ENCODE peak calls at places on chromosomes 13 and 19, in six cellular contexts. O, J, V, I, L and U are unnamed samples.

GRCh38 chr19:7373862-7374261 is 25.1 kb downstream of the ARHGEF18 start:
- DNase-seq in V (no peak), J (no peak), L (peak; percentile 62), O (no peak), I (no peak), U (no peak)

GRCh38 chr13:36783883-36784282 is 35.1 kb upstream of the RFXAP start:
- DNase-seq in O (no peak), V (no peak), J (no peak), L (no peak), I (no peak), U (no peak)

GRCh38 chr13:79541426-79542049 is 60.6 kb downstream of the NDFIP2 start:
- DNase-seq in L (peak; percentile 56), J (no peak), I (no peak), V (peak; percentile 16), O (peak; percentile 19), U (no peak)

GRCh38 chr13:53112522-53112921 is 83.9 kb downstream of the OLFM4 start:
- DNase-seq in J (no peak), O (peak; percentile 67), I (no peak), V (no peak), L (no peak), U (no peak)

GRCh38 chr13:45784755-45785675 is 66.5 kb downstream of the SIAH3 start:
- DNase-seq in J (no peak), L (no peak), V (peak; percentile 26), O (no peak), I (no peak), U (no peak)

GRCh38 chr19:14516746-14517438 is 1.3 kb downstream of the DNAJB1 start:
- DNase-seq in L (no peak), O (no peak), I (no peak), V (no peak), J (no peak), U (peak; percentile 38)

GRCh38 chr13:113669871-113670341 is 2.9 kb downstream of the GRK1 start:
- DNase-seq in J (no peak), V (no peak), O (no peak), L (no peak), I (no peak), U (peak; percentile 1)

GRCh38 chr13:113033054-113033453 is 64.0 kb downstream of the MCF2L start:
- DNase-seq in L (no peak), V (no peak), J (no peak), I (no peak), O (no peak), U (no peak)

GRCh38 chr19:3687774-3688706 is 12.2 kb downstream of the PIP5K1C start:
- DNase-seq in J (no peak), O (peak; percentile 30), V (no peak), L (no peak), I (peak; percentile 46), U (peak; percentile 65)

GRCh38 chr19:55087542-55087935 is 11.9 kb downstream of the EPS8L1 start:
- DNase-seq in I (no peak), L (no peak), O (peak; percentile 37), V (no peak), J (no peak), U (no peak)

GRCh38 chr19:47564081-47564480 is 8.9 kb downstream of the ZNF541 start:
- DNase-seq in O (no peak), I (no peak), V (no peak), L (no peak), J (no peak), U (peak; percentile 69)

GRCh38 chr19:35025969-35026368 is 4.3 kb upstream of the SCN1B start:
- DNase-seq in O (no peak), I (no peak), L (no peak), V (no peak), J (no peak), U (no peak)

GRCh38 chr13:74087304-74087703 is 46.9 kb downstream of the KLF12 start:
- DNase-seq in I (no peak), O (no peak), J (no peak), L (no peak), V (no peak), U (no peak)

GRCh38 chr19:49801966-49802661 is 11.0 kb downstream of the FUZ start:
- DNase-seq in I (no peak), V (peak; percentile 84), O (no peak), J (peak; percentile 93), L (no peak), U (peak; percentile 81)

GRCh38 chr19:38915329-38916321 is 3.6 kb upstream of the CCER2 start:
- DNase-seq in J (no peak), V (no peak), L (no peak), O (no peak), I (no peak), U (no peak)

GRCh38 chr13:113091211-113091771 is 14.3 kb upstream of the F7 start:
- DNase-seq in O (no peak), I (no peak), L (no peak), V (no peak), J (no peak), U (no peak)

GRCh38 chr13:27619711-27620376 is 485 bp downstream of the LNX2 start:
- DNase-seq in V (no peak), I (peak; percentile 45), J (no peak), O (no peak), L (no peak), U (no peak)

GRCh38 chr13:67792151-67792665 is 562.1 kb upstream of the PCDH9 start:
- DNase-seq in J (no peak), I (no peak), L (no peak), O (no peak), V (no peak), U (no peak)

GRCh38 chr13:25117312-25117711 is 21.4 kb downstream of the PABPC3 start:
- DNase-seq in J (no peak), V (no peak), O (no peak), L (no peak), I (no peak), U (no peak)

GRCh38 chr13:30708541-30708940 is 26.8 kb upstream of the ALOX5AP start:
- DNase-seq in I (no peak), V (no peak), J (no peak), O (no peak), L (no peak), U (no peak)

GRCh38 chr13:40479196-40479845 is 187.1 kb downstream of the FOXO1 start:
- DNase-seq in I (no peak), V (no peak), O (no peak), J (peak; percentile 53), L (no peak), U (no peak)

GRCh38 chr13:29908411-29908810 is 58.0 kb upstream of the UBL3 start:
- DNase-seq in O (no peak), V (no peak), I (no peak), J (no peak), L (no peak), U (no peak)

GRCh38 chr19:46579286-46579944 is 21.7 kb upstream of the CALM3 start:
- DNase-seq in O (no peak), L (no peak), J (peak; percentile 32), I (no peak), V (no peak), U (no peak)

GRCh38 chr19:31676271-31677004 is 327.2 kb upstream of the TSHZ3 start:
- DNase-seq in L (no peak), I (no peak), O (no peak), V (no peak), J (no peak), U (no peak)

GRCh38 chr13:33132644-33133440 is 116.6 kb downstream of the KL start:
- DNase-seq in O (no peak), V (no peak), J (no peak), L (no peak), I (no peak), U (no peak)

GRCh38 chr19:31179471-31179852 is 169.8 kb downstream of the TSHZ3 start:
- DNase-seq in J (no peak), L (no peak), V (no peak), O (no peak), I (no peak), U (no peak)

GRCh38 chr19:36489920-36490415 is 607 bp upstream of the ZNF566 start:
- DNase-seq in O (peak; percentile 96), J (no peak), V (peak; percentile 75), I (peak; percentile 70), L (no peak), U (peak; percentile 83)

GRCh38 chr13:110902370-110902769 is 12.5 kb downstream of the ANKRD10 start:
- DNase-seq in I (no peak), L (no peak), O (no peak), V (no peak), J (no peak), U (no peak)

GRCh38 chr19:39362682-39363657 is 20.7 kb downstream of the SAMD4B start:
- DNase-seq in V (peak; percentile 51), J (no peak), O (no peak), L (no peak), I (no peak), U (no peak)

GRCh38 chr13:30904043-30904442 is 2.0 kb upstream of the MEDAG start:
- DNase-seq in I (no peak), L (no peak), O (no peak), J (no peak), V (no peak), U (no peak)

GRCh38 chr19:8615813-8616596 is 5.5 kb upstream of the ADAMTS10 start:
- DNase-seq in J (peak; percentile 20), L (peak; percentile 60), O (peak; percentile 3), I (peak; percentile 59), V (no peak), U (peak; percentile 48)

GRCh38 chr13:112690242-112690943 is 555 bp downstream of the ATP11A start:
- DNase-seq in I (peak; percentile 33), V (no peak), L (no peak), J (peak; percentile 35), O (peak; percentile 72), U (no peak)

GRCh38 chr19:48991823-48992570 is 1.1 kb downstream of the GYS1 start:
- DNase-seq in V (peak; percentile 53), J (no peak), I (no peak), L (no peak), O (no peak), U (peak; percentile 75)

GRCh38 chr19:4566402-4567051 is 7.0 kb upstream of the SEMA6B start:
- DNase-seq in V (no peak), J (no peak), L (no peak), I (no peak), O (peak; percentile 30), U (no peak)

GRCh38 chr19:50423279-50424113 is 4.8 kb downstream of the SPIB start:
- DNase-seq in V (no peak), J (no peak), L (no peak), O (no peak), I (no peak), U (no peak)

GRCh38 chr13:66546534-66547379 is 683.4 kb downstream of the PCDH9 start:
- DNase-seq in J (no peak), O (no peak), L (no peak), I (no peak), V (peak; percentile 43), U (no peak)

GRCh38 chr19:2503521-2504109 is 27.7 kb downstream of the GADD45B start:
- DNase-seq in V (no peak), J (no peak), I (peak; percentile 86), O (no peak), L (peak; percentile 88), U (no peak)

GRCh38 chr13:114230117-114230516 is 4.6 kb upstream of the CDC16 start:
- DNase-seq in O (no peak), I (no peak), L (no peak), V (no peak), J (no peak), U (no peak)